ENCODE peak calls at places on chromosomes 3 and 15, in six cellular contexts. N is cardiac muscle cell; D is CD8-positive, alpha-beta memory T cell; R is dorsolateral prefrontal cortex; X is vagina; C is tibial nerve. A is an unnamed sample.
A peak's percentile ranks its signal among the peaks of the same experiment; 100 is the strongest.

GRCh38 chr15:50884583-50884982 is 23.9 kb upstream of the AP4E1 start:
- DNase-seq in C (no peak), D (no peak), R (no peak), N (no peak), X (no peak), A (no peak)

GRCh38 chr3:136642714-136643113 is 109.5 kb downstream of the STAG1 start:
- DNase-seq in C (no peak), X (no peak), D (no peak), N (no peak), R (no peak), A (no peak)

GRCh38 chr3:54951405-54951804 is 23.5 kb upstream of the LRTM1 start:
- DNase-seq in R (peak; percentile 41), C (peak; percentile 50), X (no peak), N (peak; percentile 92), D (no peak), A (no peak)

GRCh38 chr3:24417730-24418129 is 76.9 kb downstream of the THRB start:
- DNase-seq in X (no peak), C (no peak), D (no peak), N (no peak), R (no peak), A (no peak)

GRCh38 chr3:150760431-150761200 is 2.4 kb downstream of the SIAH2 start:
- DNase-seq in X (no peak), N (no peak), D (no peak), C (no peak), R (no peak), A (no peak)

GRCh38 chr15:25690673-25691543 is 172.2 kb downstream of the ATP10A start:
- DNase-seq in N (peak; percentile 54), C (no peak), X (no peak), D (no peak), R (no peak), A (no peak)

GRCh38 chr3:86547697-86548096 is 443.3 kb downstream of the VGLL3 start:
- DNase-seq in X (no peak), D (no peak), N (no peak), R (no peak), C (no peak), A (no peak)

GRCh38 chr3:9778518-9779129 is 8.9 kb upstream of the CAMK1 start:
- DNase-seq in D (peak; percentile 17), R (no peak), X (no peak), C (no peak), N (no peak), A (no peak)

GRCh38 chr3:196932600-196932999 is 9.7 kb downstream of the NCBP2 start:
- DNase-seq in X (no peak), R (no peak), N (no peak), C (no peak), D (no peak), A (no peak)

GRCh38 chr3:26353052-26353451 is 269.5 kb upstream of the LRRC3B start:
- DNase-seq in C (no peak), X (no peak), R (no peak), N (no peak), D (no peak), A (no peak)

GRCh38 chr3:32460031-32460749 is 42.5 kb downstream of the CMTM6 start:
- DNase-seq in R (no peak), C (no peak), N (no peak), X (no peak), D (peak; percentile 95), A (peak; percentile 80)

GRCh38 chr3:82001276-82001953 is 240.0 kb upstream of the GBE1 start:
- DNase-seq in C (no peak), N (no peak), X (no peak), D (no peak), R (no peak), A (no peak)

GRCh38 chr3:42717311-42717710 is 14.7 kb upstream of the HHATL start:
- DNase-seq in C (no peak), X (no peak), N (peak; percentile 46), D (no peak), R (no peak), A (no peak)

GRCh38 chr15:93063292-93063671 is 25.7 kb downstream of the RGMA start:
- DNase-seq in C (no peak), N (no peak), X (no peak), D (no peak), R (no peak), A (no peak)

GRCh38 chr15:64530472-64530871 is 70.1 kb downstream of the ZNF609 start:
- DNase-seq in X (no peak), C (no peak), N (no peak), R (no peak), D (no peak), A (no peak)

GRCh38 chr3:32018723-32019564 is 37.4 kb downstream of the ZNF860 start:
- DNase-seq in R (no peak), D (no peak), X (no peak), N (peak; percentile 73), C (peak; percentile 24), A (no peak)

GRCh38 chr15:59372352-59373211 is at the start of gene MYO1E:
- DNase-seq in N (peak; percentile 98), D (no peak), C (peak; percentile 88), R (peak; percentile 93), X (peak; percentile 98), A (peak; percentile 5)

GRCh38 chr3:43582876-43583275 is 38.9 kb downstream of the ANO10 start:
- DNase-seq in N (no peak), C (no peak), D (no peak), R (no peak), X (no peak), A (no peak)

GRCh38 chr15:39199076-39199475 is 381.8 kb upstream of the THBS1 start:
- DNase-seq in C (no peak), N (no peak), D (no peak), X (no peak), R (no peak), A (no peak)

GRCh38 chr15:100987143-100987542 is 68.0 kb downstream of the LRRK1 start:
- DNase-seq in C (no peak), X (no peak), N (peak; percentile 23), R (no peak), D (no peak), A (no peak)

GRCh38 chr15:100986158-100986896 is 67.2 kb downstream of the LRRK1 start:
- DNase-seq in R (no peak), X (no peak), N (no peak), D (no peak), C (no peak), A (no peak)

GRCh38 chr15:100983221-100983620 is 64.1 kb downstream of the LRRK1 start:
- DNase-seq in N (no peak), R (no peak), D (no peak), C (no peak), X (no peak), A (no peak)

GRCh38 chr15:100988297-100988696 is 69.1 kb downstream of the LRRK1 start:
- DNase-seq in N (no peak), R (no peak), X (no peak), C (no peak), D (no peak), A (no peak)

GRCh38 chr15:100985401-100985800 is 66.2 kb downstream of the LRRK1 start:
- DNase-seq in C (no peak), N (no peak), X (no peak), D (no peak), R (no peak), A (no peak)
- H3K27ac ChIP-seq in C (no peak overlapping the region), N (no peak overlapping the region), X (no peak overlapping the region), D (no peak overlapping the region), R (no peak overlapping the region), A (no peak overlapping the region)

GRCh38 chr3:194582196-194582905 is 50.9 kb downstream of the TMEM44 start:
- DNase-seq in C (no peak), N (no peak), R (no peak), D (no peak), X (no peak), A (no peak)

GRCh38 chr3:194586839-194587238 is 46.4 kb downstream of the TMEM44 start:
- DNase-seq in C (no peak), X (no peak), D (no peak), N (peak; percentile 82), R (no peak), A (no peak)

GRCh38 chr3:194584435-194584776 is 48.8 kb downstream of the TMEM44 start:
- DNase-seq in X (no peak), D (no peak), R (no peak), C (no peak), N (no peak), A (no peak)

GRCh38 chr3:194585880-194586281 is 47.3 kb downstream of the TMEM44 start:
- DNase-seq in N (no peak), R (no peak), X (no peak), D (no peak), C (no peak), A (no peak)

DNA sequence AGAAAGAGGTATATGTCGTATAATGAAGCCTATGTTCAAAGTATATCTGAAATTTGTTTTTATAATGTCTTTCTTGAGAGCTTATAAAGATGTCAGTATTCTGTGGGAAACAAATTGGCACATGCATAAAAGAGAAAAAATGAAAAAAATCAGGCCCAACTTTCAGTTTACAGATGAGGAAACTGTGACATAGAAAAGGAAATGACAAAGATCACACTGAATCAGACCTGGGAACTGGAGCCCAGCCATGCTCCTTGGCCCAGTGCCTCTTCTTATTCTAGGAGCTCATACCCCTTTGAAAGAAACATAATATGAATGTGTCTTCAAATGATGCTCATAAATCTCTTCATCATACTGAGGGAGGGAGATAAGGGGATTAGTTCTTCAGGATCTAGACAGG is 48.4 kb downstream of the TMEM44 start:
- DNase-seq in R (no peak), X (no peak), N (peak; percentile 63), C (no peak), D (no peak), A (no peak)
- H3K4me3 ChIP-seq in R (no peak overlapping the region), X (no peak overlapping the region), N (peak overlapping the region; percentile 76), C (no peak overlapping the region), D (peak overlapping the region; percentile 89), A (no peak overlapping the region)

GRCh38 chr3:96488708-96489107 is 325.7 kb upstream of the EPHA6 start:
- DNase-seq in N (no peak), R (no peak), X (no peak), D (no peak), C (no peak), A (no peak)
- H3K27ac ChIP-seq in N (no peak overlapping the region), R (no peak overlapping the region), X (no peak overlapping the region), D (no peak overlapping the region), C (no peak overlapping the region), A (no peak overlapping the region)

GRCh38 chr3:2856062-2856792 is 253.9 kb downstream of the IL5RA start:
- DNase-seq in C (no peak), N (no peak), R (no peak), X (no peak), D (no peak), A (no peak)

GRCh38 chr3:2853627-2854026 is 256.5 kb downstream of the IL5RA start:
- DNase-seq in N (no peak), X (no peak), R (no peak), C (no peak), D (no peak), A (no peak)

GRCh38 chr3:2851356-2851755 is 258.8 kb downstream of the IL5RA start:
- DNase-seq in C (no peak), D (no peak), N (no peak), R (no peak), X (no peak), A (no peak)

GRCh38 chr3:2849092-2849491 is 261.1 kb downstream of the IL5RA start:
- DNase-seq in R (no peak), D (no peak), X (no peak), C (no peak), N (no peak), A (no peak)

DNA sequence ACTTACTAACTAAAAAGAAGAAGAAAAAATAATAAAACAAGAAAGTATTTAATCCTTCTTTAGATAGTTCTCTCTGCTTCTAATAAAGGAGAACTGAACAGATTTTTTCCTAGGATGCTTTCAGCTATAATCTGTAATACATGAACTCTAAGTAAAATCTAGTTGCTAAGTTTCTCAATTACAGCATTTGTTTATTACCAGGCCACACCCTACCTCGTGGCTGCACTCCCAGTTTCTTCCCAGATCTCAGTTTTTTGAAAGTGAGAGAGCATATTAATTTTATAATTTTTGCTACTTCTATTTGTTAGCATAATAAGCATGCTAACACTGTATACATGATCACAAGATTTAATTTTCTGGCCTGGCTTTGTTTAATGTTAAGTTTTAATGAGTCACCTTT is 258.3 kb downstream of the IL5RA start:
- DNase-seq in X (no peak), C (peak; percentile 74), N (no peak), D (no peak), R (no peak), A (no peak)
- H3K4me3 ChIP-seq in X (no peak overlapping the region), C (no peak overlapping the region), N (no peak overlapping the region), D (no peak overlapping the region), R (no peak overlapping the region), A (no peak overlapping the region)